ENCODE peak calls at places on chromosomes 6 and 20, in four cellular contexts. M is IMR-90, T is endothelial cell of umbilical vein, Z is K562. W is an unnamed sample.

GRCh38 chr6:83092756-83093399 is 25.4 kb downstream of the DOP1A start:
- DNase-seq in Z (no peak), M (peak), T (no peak), W (no peak)

GRCh38 chr6:130853555-130854183 is 26.5 kb downstream of the SMLR1 start:
- DNase-seq in M (peak), T (no peak), Z (no peak), W (no peak)

GRCh38 chr6:453152-453551 is 61.6 kb downstream of the IRF4 start:
- DNase-seq in M (no peak), T (no peak), Z (no peak), W (no peak)

GRCh38 chr6:116409756-116410155 is 39.0 kb downstream of the DSE start:
- DNase-seq in M (no peak), T (no peak), Z (no peak), W (peak)

GRCh38 chr6:95768539-95768938 is 191.2 kb downstream of the MANEA start:
- DNase-seq in T (no peak), Z (no peak), M (no peak), W (no peak)

GRCh38 chr20:2330090-2330695 is 34.4 kb downstream of the TGM3 start:
- DNase-seq in T (no peak), Z (no peak), M (no peak), W (no peak)

GRCh38 chr20:15155848-15156401 is 818.5 kb upstream of the FLRT3 start:
- DNase-seq in T (no peak), Z (no peak), M (no peak), W (no peak)

GRCh38 chr20:33299111-33299603 is 16.1 kb downstream of the BPIFB1 start:
- DNase-seq in M (peak), T (peak), Z (peak), W (no peak)

GRCh38 chr20:37921341-37921929 is 18.5 kb downstream of the VSTM2L start:
- DNase-seq in M (no peak), T (no peak), Z (no peak), W (peak)

GRCh38 chr6:4220619-4221018 is 85.2 kb upstream of the ECI2 start:
- DNase-seq in M (peak), Z (no peak), T (no peak), W (no peak)

GRCh38 chr6:16947461-16948159 is 154.2 kb upstream of the STMND1 start:
- DNase-seq in M (peak), T (peak), Z (peak), W (no peak)

GRCh38 chr6:99353126-99353525 is 3.7 kb upstream of the FAXC start:
- DNase-seq in M (peak), Z (no peak), T (no peak), W (no peak)

GRCh38 chr6:75588947-75589346 is 12.7 kb upstream of the SENP6 start:
- DNase-seq in T (no peak), M (no peak), Z (no peak), W (no peak)

GRCh38 chr20:33516882-33517281 is 27.0 kb downstream of the CBFA2T2 start:
- DNase-seq in T (peak), Z (no peak), M (peak), W (no peak)

DNA sequence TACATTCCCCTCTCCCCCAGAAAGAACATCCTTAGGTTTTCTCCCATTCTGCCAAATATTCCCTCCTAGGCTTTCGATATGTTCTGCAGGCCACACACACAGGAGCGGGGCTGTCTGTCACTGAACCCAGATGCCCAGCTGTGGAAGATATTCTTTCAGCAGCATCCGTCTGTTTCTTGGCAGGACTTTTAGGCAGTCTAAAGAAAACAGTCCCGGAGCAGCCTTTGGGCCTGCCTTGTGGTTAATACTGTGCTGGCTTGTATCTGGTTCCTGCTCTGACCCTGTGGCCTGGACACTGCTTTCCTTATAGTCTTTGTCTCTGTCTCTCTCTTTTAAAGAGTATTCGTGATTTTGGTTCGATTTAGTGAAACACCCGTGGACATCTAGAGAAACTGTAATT is 94.6 kb upstream of the SUPT3H start:
- DNase-seq in M (peak), T (no peak), Z (no peak), W (no peak)
- TF ChIP-seq FOS in M (no peak), T (no peak), Z (no peak), W (no peak)

GRCh38 chr6:112188906-112189305 is 65.5 kb downstream of the LAMA4 start:
- DNase-seq in M (peak), T (no peak), Z (no peak), W (no peak)
- TF ChIP-seq FOS in M (no peak), T (no peak), Z (no peak), W (no peak)

DNA sequence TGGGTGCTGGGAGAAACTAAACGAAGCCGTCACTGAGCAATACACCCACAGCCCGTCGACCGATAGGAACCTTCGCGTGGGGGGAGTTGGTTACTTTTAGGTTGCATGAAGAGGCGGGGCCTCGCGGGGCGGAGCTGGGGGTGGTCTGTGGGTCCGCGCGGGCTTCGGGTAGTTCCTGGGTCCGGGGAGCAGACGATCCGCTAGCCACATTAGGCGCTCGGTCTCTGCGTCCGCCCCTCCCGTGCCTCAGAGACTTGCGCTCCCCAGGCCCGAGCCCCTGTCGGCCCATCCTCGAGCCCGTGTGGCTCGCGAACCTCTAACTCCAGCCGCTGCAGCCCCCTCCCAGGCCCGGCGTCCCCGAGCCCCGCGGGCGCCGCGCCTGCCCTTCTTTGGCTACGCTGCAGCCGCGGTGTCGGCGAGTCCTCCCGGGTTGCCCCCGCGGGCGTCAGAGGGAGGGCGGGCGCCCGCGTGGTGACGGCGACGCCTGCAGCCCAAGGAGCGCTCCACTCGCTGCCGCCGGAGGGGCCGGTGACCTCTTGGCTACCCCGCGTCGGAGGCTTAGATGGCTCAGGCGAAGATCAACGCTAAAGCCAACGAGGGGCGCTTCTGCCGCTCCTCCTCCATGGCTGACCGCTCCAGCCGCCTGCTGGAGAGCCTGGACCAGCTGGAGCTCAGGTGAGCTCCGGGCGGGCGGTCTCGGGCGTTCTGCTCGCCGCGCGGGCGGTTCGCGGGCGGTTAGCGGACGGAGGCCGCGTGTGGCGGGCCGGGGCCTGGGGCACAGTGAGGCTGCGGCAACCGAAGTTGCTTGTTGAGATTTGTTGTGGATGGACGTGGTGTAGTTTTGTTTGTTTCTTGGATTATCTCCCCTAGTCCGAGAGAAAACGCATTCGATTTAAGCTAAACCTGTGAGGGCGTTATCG is at the start of gene BAG2:
- DNase-seq in Z (peak), M (peak), T (peak), W (peak)
- TF ChIP-seq FOS in Z (no peak), M (no peak), T (no peak), W (no peak)

GRCh38 chr6:44061375-44062104 is 65.7 kb downstream of the MRPL14 start:
- DNase-seq in T (no peak), M (peak), Z (no peak), W (no peak)

GRCh38 chr6:44063561-44064059 is 63.6 kb downstream of the MRPL14 start:
- DNase-seq in Z (no peak), M (no peak), T (no peak), W (no peak)

GRCh38 chr6:44062105-44062770 is 65.0 kb downstream of the MRPL14 start:
- DNase-seq in Z (no peak), T (no peak), M (no peak), W (no peak)

GRCh38 chr6:44064089-44064947 is 62.9 kb downstream of the MRPL14 start:
- DNase-seq in T (peak), M (peak), Z (peak), W (no peak)

GRCh38 chr6:44062771-44063560 is 64.3 kb downstream of the MRPL14 start:
- DNase-seq in M (no peak), T (no peak), Z (peak), W (no peak)
- TF ChIP-seq FOS in M (no peak), T (no peak), Z (no peak), W (no peak)